ENCODE peak calls at places on chromosomes 16 and 17, in ten cellular contexts. Z, O, V, L, A, F, Q, G, W and R are unnamed samples.

GRCh38 chr17:80539022-80539421 is 5.6 kb upstream of the RPTOR start:
- DNase-seq in Z (no peak), O (peak), V (peak), L (no peak), A (no peak), F (peak), Q (no peak), G (no peak), W (no peak), R (peak)

GRCh38 chr16:67024384-67024896 is 4.5 kb upstream of the CBFB start:
- DNase-seq in Z (no peak), O (no peak), V (no peak), L (no peak), A (no peak), F (no peak), Q (no peak), G (no peak), W (no peak), R (no peak)

GRCh38 chr16:29029168-29029994 is 44.5 kb downstream of the LAT start:
- DNase-seq in Z (peak), O (no peak), V (peak), L (no peak), A (no peak), F (no peak), Q (peak), G (peak), W (no peak), R (peak)

GRCh38 chr17:72719582-72720493 is 372.6 kb downstream of the SLC39A11 start:
- DNase-seq in Z (no peak), O (no peak), V (peak), L (peak), A (no peak), F (no peak), Q (no peak), G (peak), W (no peak), R (peak)

GRCh38 chr16:48385272-48385953 is at the start of gene SIAH1:
- DNase-seq in Z (peak), O (peak), V (peak), L (peak), A (peak), F (peak), Q (peak), G (peak), W (peak), R (peak)

GRCh38 chr17:68134046-68134637 is 98.6 kb downstream of the KPNA2 start:
- DNase-seq in Z (no peak), O (no peak), V (no peak), L (no peak), A (no peak), F (no peak), Q (no peak), G (no peak), W (no peak), R (no peak)

GRCh38 chr17:78032166-78032565 is 73.7 kb downstream of the TNRC6C start:
- DNase-seq in Z (no peak), O (no peak), V (no peak), L (no peak), A (no peak), F (no peak), Q (peak), G (no peak), W (no peak), R (peak)

GRCh38 chr17:80593171-80593570 is 48.5 kb downstream of the RPTOR start:
- DNase-seq in Z (no peak), O (no peak), V (no peak), L (no peak), A (no peak), F (no peak), Q (no peak), G (no peak), W (no peak), R (no peak)

GRCh38 chr17:45325810-45326209 is 9.0 kb upstream of the MAP3K14 start:
- DNase-seq in Z (no peak), O (no peak), V (no peak), L (no peak), A (no peak), F (no peak), Q (peak), G (no peak), W (no peak), R (peak)

GRCh38 chr16:86590501-86591144 is 12.3 kb downstream of the FOXL1 start:
- DNase-seq in Z (no peak), O (no peak), V (no peak), L (no peak), A (no peak), F (no peak), Q (peak), G (no peak), W (no peak), R (peak)